ENCODE peak calls at places on chromosomes 3 and 15, in four cellular contexts. M is body of pancreas, I is heart left ventricle, C is stomach. T is an unnamed sample.

GRCh38 chr15:77836116-77836798 is 203.5 kb upstream of the LINGO1 start:
- DNase-seq in M (no peak), C (no peak), I (no peak), T (no peak)

GRCh38 chr15:91472316-91472756 is 372.3 kb downstream of the SV2B start:
- DNase-seq in I (no peak), M (no peak), C (no peak), T (no peak)

GRCh38 chr15:78340243-78341056 is at the start of gene CRABP1:
- DNase-seq in I (no peak), C (no peak), M (no peak), T (no peak)

GRCh38 chr3:38129058-38129457 is 7.9 kb downstream of the ACAA1 start:
- DNase-seq in I (peak; percentile 29), M (no peak), C (peak; percentile 28), T (peak; percentile 7)

GRCh38 chr3:62936626-62937254 is 61.5 kb upstream of the CADPS start:
- DNase-seq in C (no peak), M (no peak), I (no peak), T (no peak)

GRCh38 chr15:45644437-45644836 is 9.6 kb downstream of the SQOR start:
- DNase-seq in M (no peak), I (no peak), C (no peak), T (no peak)

GRCh38 chr3:106428565-106428994 is 559.8 kb upstream of the CBLB start:
- DNase-seq in M (no peak), C (no peak), I (no peak), T (peak; percentile 7)

GRCh38 chr3:150765949-150766720 is 3.2 kb upstream of the SIAH2 start:
- DNase-seq in C (no peak), M (no peak), I (no peak), T (no peak)

GRCh38 chr3:53694648-53695356 is 151.4 kb downstream of the CHDH start:
- DNase-seq in C (peak; percentile 3), I (no peak), M (no peak), T (no peak)

GRCh38 chr3:53065841-53066480 is 20.1 kb upstream of the SFMBT1 start:
- DNase-seq in C (no peak), I (no peak), M (no peak), T (no peak)

GRCh38 chr15:45919806-45920205 is 285.0 kb downstream of the SQOR start:
- DNase-seq in I (no peak), M (no peak), C (no peak), T (no peak)

GRCh38 chr3:6857510-6857909 is 3.4 kb upstream of the GRM7 start:
- DNase-seq in M (no peak), I (no peak), C (no peak), T (no peak)

GRCh38 chr15:57280464-57280863 is 95.8 kb upstream of the CGNL1 start:
- DNase-seq in M (no peak), I (no peak), C (no peak), T (no peak)

DNA sequence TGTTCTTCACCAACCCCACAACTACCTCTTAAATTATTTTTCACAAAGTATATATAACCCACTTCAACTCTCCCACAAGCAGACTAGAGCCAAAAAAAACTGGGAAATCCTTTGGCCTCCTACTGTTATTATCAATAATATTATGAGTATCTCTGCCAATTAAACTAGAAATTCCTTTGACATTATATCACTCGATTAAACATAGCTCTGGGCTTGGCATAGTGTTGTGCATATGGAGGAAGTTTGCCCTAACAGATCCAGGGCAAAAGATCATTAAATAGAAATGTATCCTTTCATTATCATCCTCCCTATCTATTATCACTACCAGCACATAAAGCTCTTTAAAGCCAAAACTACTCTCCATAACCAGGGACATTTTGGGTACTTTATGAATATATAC is 74.9 kb downstream of the OSBPL10 start:
- DNase-seq in M (no peak), C (no peak), I (no peak), T (no peak)
- H3K4me1 ChIP-seq in M (peaks cover 10% of the 10 kb centered on the region), C (peaks cover 11% of the 10 kb centered on the region), I (no peaks in the 10 kb centered on the region), T (peaks cover 2% of the 10 kb centered on the region)

GRCh38 chr3:122387709-122388108 is 3.7 kb downstream of the FAM162A start:
- DNase-seq in I (no peak), C (no peak), M (no peak), T (no peak)
- TF ChIP-seq CTCF in I (no peak), C (no peak), M (no peak), T (no peak)

DNA sequence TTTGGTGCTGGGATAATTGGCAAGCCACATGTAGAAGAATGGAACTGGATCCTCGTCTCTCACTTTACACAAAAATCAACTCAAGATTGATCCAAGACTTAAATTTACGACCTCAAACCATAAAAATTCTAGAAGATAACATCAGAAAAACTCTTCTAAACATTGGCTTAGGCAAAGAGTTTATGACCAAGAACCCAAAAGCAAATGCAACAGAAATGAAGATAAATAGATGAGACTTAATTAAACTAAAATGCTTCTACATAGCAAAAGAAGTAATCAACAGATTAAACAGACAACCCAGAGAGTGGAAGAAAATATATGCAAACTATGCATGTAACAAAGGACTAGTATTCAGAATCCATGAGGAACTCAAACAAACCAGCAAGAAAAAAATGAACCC is 80.1 kb downstream of the CLDN1 start:
- DNase-seq in M (no peak), C (no peak), I (no peak), T (no peak)
- H3K9me3 ChIP-seq in M (no peaks in the 10 kb centered on the region), C (peaks cover 51% of the 10 kb centered on the region), I (peaks cover 26% of the 10 kb centered on the region), T (peaks cover 12% of the 10 kb centered on the region)

GRCh38 chr3:129433565-129433964 is 5.1 kb upstream of the EFCAB12 start:
- DNase-seq in I (no peak), C (no peak), M (no peak), T (no peak)
- H3K4me1 ChIP-seq in I (peaks cover 22% of the 10 kb centered on the region), C (peaks cover 58% of the 10 kb centered on the region), M (peaks cover 43% of the 10 kb centered on the region), T (peaks cover 11% of the 10 kb centered on the region)

GRCh38 chr3:196323723-196324122 is 5.7 kb upstream of the DYNLT2B start:
- DNase-seq in C (no peak), I (no peak), M (no peak), T (no peak)
- TF ChIP-seq CTCF in C (no peak), I (no peak), M (no peak), T (no peak)